ENCODE peak calls at places on chromosomes 12 and 14, in eight cellular contexts. Z, L, A, K, C, X, E and P are unnamed samples.

GRCh38 chr14:79515158-79515557 is 696.1 kb downstream of the DIO2 start:
- DNase-seq in A (no peak), X (peak), E (no peak), K (no peak), L (no peak), C (peak), Z (no peak), P (no peak)

GRCh38 chr14:59176764-59177163 is 11.7 kb upstream of the DAAM1 start:
- DNase-seq in L (no peak), Z (no peak), X (no peak), A (no peak), E (no peak), K (no peak), C (no peak), P (no peak)

GRCh38 chr12:57467212-57467874 is 7.8 kb downstream of the GLI1 start:
- DNase-seq in K (no peak), A (no peak), E (no peak), X (no peak), C (no peak), Z (no peak), L (no peak), P (no peak)

GRCh38 chr12:120771097-120771496 is 45.5 kb downstream of the ACADS start:
- DNase-seq in K (no peak), L (no peak), A (no peak), X (no peak), E (no peak), Z (no peak), C (no peak), P (no peak)

GRCh38 chr14:55062517-55063351 is 11.3 kb downstream of the MAPK1IP1L start:
- DNase-seq in E (no peak), C (no peak), A (peak), X (no peak), L (no peak), Z (no peak), K (no peak), P (peak)

GRCh38 chr14:103518416-103519042 is 4.1 kb downstream of the CKB start:
- DNase-seq in L (no peak), Z (peak), X (no peak), K (peak), E (peak), C (peak), A (peak), P (no peak)

GRCh38 chr12:20520572-20520971 is 152.2 kb downstream of the PDE3A start:
- DNase-seq in A (no peak), K (no peak), Z (no peak), X (no peak), E (no peak), L (no peak), C (no peak), P (no peak)

GRCh38 chr12:117501470-117501869 is 140.0 kb upstream of the NOS1 start:
- DNase-seq in Z (no peak), K (no peak), L (no peak), C (no peak), X (no peak), E (no peak), A (no peak), P (no peak)

GRCh38 chr14:32419429-32419828 is 90.3 kb downstream of the AKAP6 start:
- DNase-seq in X (no peak), L (no peak), Z (no peak), E (no peak), C (peak), A (no peak), K (no peak), P (no peak)

GRCh38 chr14:51319181-51319597 is 79.1 kb downstream of the TMX1 start:
- DNase-seq in C (no peak), Z (no peak), X (no peak), E (no peak), L (no peak), A (no peak), K (no peak), P (no peak)

GRCh38 chr12:5904441-5904840 is 40.6 kb downstream of the ANO2 start:
- DNase-seq in K (no peak), L (no peak), C (no peak), X (no peak), E (no peak), A (no peak), Z (no peak), P (no peak)

GRCh38 chr14:100548939-100549338 is 38.3 kb downstream of the BEGAIN start:
- DNase-seq in L (no peak), K (no peak), A (no peak), Z (no peak), C (no peak), X (no peak), E (no peak), P (no peak)

GRCh38 chr14:91349481-91350074 is 68.0 kb downstream of the CCDC88C start:
- DNase-seq in X (no peak), L (no peak), C (no peak), E (no peak), Z (no peak), A (no peak), K (no peak), P (no peak)

GRCh38 chr14:39097159-39097558 is 5.9 kb downstream of the SEC23A start:
- DNase-seq in A (no peak), L (no peak), E (peak), C (peak), K (peak), Z (no peak), X (no peak), P (no peak)

GRCh38 chr14:90538716-90539495 is 142.1 kb downstream of the CALM1 start:
- DNase-seq in E (no peak), K (no peak), A (no peak), C (no peak), L (no peak), Z (no peak), X (no peak), P (no peak)

GRCh38 chr14:73472182-73473114 is 14.1 kb upstream of the NUMB start:
- DNase-seq in K (peak), X (peak), E (peak), Z (peak), C (peak), A (no peak), L (no peak), P (peak)

GRCh38 chr12:132950844-132951535 is 5.1 kb downstream of the ZNF605 start:
- DNase-seq in L (no peak), K (no peak), E (no peak), A (no peak), C (no peak), X (no peak), Z (no peak), P (no peak)

GRCh38 chr14:69405762-69406161 is 7.3 kb downstream of the SLC39A9 start:
- DNase-seq in C (no peak), Z (no peak), L (no peak), X (no peak), K (no peak), E (no peak), A (no peak), P (no peak)

GRCh38 chr14:101119830-101120571 is 216.5 kb upstream of the RTL1 start:
- DNase-seq in Z (no peak), X (no peak), E (no peak), A (peak), L (no peak), C (no peak), K (no peak), P (no peak)

GRCh38 chr12:19962192-19962591 is 406.1 kb upstream of the PDE3A start:
- DNase-seq in X (no peak), Z (no peak), A (no peak), K (no peak), E (no peak), L (no peak), C (no peak), P (no peak)

GRCh38 chr12:95678684-95679083 is 111.9 kb downstream of the NTN4 start:
- DNase-seq in A (no peak), E (no peak), L (no peak), K (no peak), Z (no peak), X (no peak), C (no peak), P (no peak)

GRCh38 chr12:5390174-5390799 is 41.6 kb upstream of the NTF3 start:
- DNase-seq in K (peak), L (no peak), A (no peak), E (peak), C (no peak), Z (no peak), X (no peak), P (no peak)